ENCODE peak calls at places on chromosome 16, in seven cellular contexts. K is fibroblast of the conjunctiva, L is pancreas, H is T1000, U is right atrium auricular region, Q is right cardiac atrium, C is GDM1. G is an unnamed sample.

GRCh38 chr16:11681977-11682654 is 13.9 kb downstream of the SNN start:
- DNase-seq in K (no peak), L (no peak), H (no peak), U (no peak), Q (no peak), C (no peak), G (no peak)

GRCh38 chr16:70391881-70392481 is 45.3 kb downstream of the DDX19A start:
- DNase-seq in K (peak; percentile 42), L (no peak), H (no peak), U (peak; percentile 62), Q (peak; percentile 67), C (no peak), G (no peak)

GRCh38 chr16:88611220-88611821 is 27.1 kb upstream of the IL17C start:
- DNase-seq in K (no peak), L (no peak), H (no peak), U (no peak), Q (no peak), C (no peak), G (no peak)

GRCh38 chr16:82061861-82062525 is 26.9 kb downstream of the HSD17B2 start:
- DNase-seq in K (peak; percentile 8), L (no peak), H (no peak), U (no peak), Q (no peak), C (no peak), G (peak; percentile 7)

GRCh38 chr16:29686740-29687327 is 7.9 kb downstream of the QPRT start:
- DNase-seq in K (no peak), L (no peak), H (no peak), U (no peak), Q (no peak), C (peak; percentile 78), G (no peak)

GRCh38 chr16:17544785-17545184 is 74.0 kb upstream of the XYLT1 start:
- DNase-seq in K (no peak), L (no peak), H (no peak), U (no peak), Q (no peak), C (no peak), G (peak; percentile 45)

GRCh38 chr16:60110531-60110930 is 1376.4 kb upstream of the GOT2 start:
- DNase-seq in K (no peak), L (no peak), H (no peak), U (no peak), Q (no peak), C (no peak), G (no peak)

GRCh38 chr16:67676516-67676915 is 9.9 kb downstream of the C16orf86 start:
- DNase-seq in K (no peak), L (no peak), H (no peak), U (no peak), Q (no peak), C (no peak), G (no peak)

GRCh38 chr16:22070361-22071351 is 21.7 kb upstream of the VWA3A start:
- DNase-seq in K (peak; percentile 13), L (no peak), H (no peak), U (no peak), Q (peak; percentile 83), C (no peak), G (no peak)

GRCh38 chr16:4623593-4623992 is 1.0 kb upstream of the MGRN1 start:
- DNase-seq in K (no peak), L (no peak), H (no peak), U (no peak), Q (no peak), C (no peak), G (no peak)

GRCh38 chr16:1543085-1543896 is 9.8 kb downstream of the TMEM204 start:
- DNase-seq in K (peak; percentile 18), L (no peak), H (peak; percentile 81), U (peak; percentile 79), Q (peak; percentile 91), C (peak; percentile 81), G (no peak)

GRCh38 chr16:84032458-84033178 is 10.0 kb downstream of the SLC38A8 start:
- DNase-seq in K (no peak), L (no peak), H (no peak), U (no peak), Q (peak; percentile 70), C (no peak), G (no peak)

G was measured in iPS DF 6.9.